ENCODE peak calls at places on chromosomes 2 and 18, in seven cellular contexts. R is HCT116, V is SK-N-SH, M is K562, S is GM12878, O is H1, G is HepG2. A is an unnamed sample.

GRCh38 chr18:23718243-23718720 is 29.0 kb downstream of the LAMA3 start:
- DNase-seq in R (no peak), O (no peak), G (no peak), V (no peak), S (no peak), M (peak; percentile 49), A (no peak)

GRCh38 chr2:23399674-23400261 is 14.8 kb downstream of the KLHL29 start:
- DNase-seq in S (peak; percentile 64), V (no peak), R (no peak), G (no peak), O (no peak), M (no peak), A (no peak)

GRCh38 chr18:78724214-78724834 is 255.3 kb upstream of the SALL3 start:
- DNase-seq in S (no peak), M (no peak), R (no peak), G (no peak), V (no peak), O (no peak), A (no peak)

GRCh38 chr2:174263989-174264388 is 15.7 kb upstream of the OLA1 start:
- DNase-seq in R (peak; percentile 90), S (no peak), G (peak; percentile 76), O (no peak), M (peak; percentile 15), V (no peak), A (no peak)

GRCh38 chr2:53575606-53576360 is 191.8 kb upstream of the CHAC2 start:
- DNase-seq in O (no peak), R (no peak), M (no peak), S (no peak), G (no peak), V (no peak), A (no peak)

GRCh38 chr2:143530753-143531152 is 401.5 kb downstream of the ARHGAP15 start:
- DNase-seq in M (no peak), G (no peak), R (no peak), S (no peak), V (peak; percentile 57), O (no peak), A (no peak)

GRCh38 chr2:47293967-47294366 is 109.0 kb upstream of the MSH2 start:
- DNase-seq in M (no peak), R (no peak), V (no peak), O (no peak), S (no peak), G (no peak), A (no peak)

GRCh38 chr18:48932822-48933510 is 17.8 kb downstream of the SMAD7 start:
- DNase-seq in R (no peak), V (no peak), G (no peak), S (no peak), M (peak; percentile 82), O (no peak), A (no peak)

GRCh38 chr2:109306190-109306589 is 177.2 kb downstream of the SH3RF3 start:
- DNase-seq in S (no peak), M (no peak), O (no peak), G (no peak), R (no peak), V (no peak), A (no peak)

GRCh38 chr2:170141865-170142264 is 36.1 kb upstream of the MYO3B start:
- DNase-seq in O (no peak), R (no peak), G (no peak), V (no peak), S (peak; percentile 43), M (no peak), A (no peak)

GRCh38 chr2:179741317-179741716 is 120.1 kb downstream of the ZNF385B start:
- DNase-seq in O (no peak), G (no peak), V (no peak), R (no peak), S (no peak), M (no peak), A (no peak)

GRCh38 chr2:134504586-134505336 is 214.0 kb downstream of the TMEM163 start:
- DNase-seq in S (no peak), V (no peak), R (no peak), O (no peak), G (no peak), M (no peak), A (no peak)

GRCh38 chr2:37786854-37787253 is 115.4 kb upstream of the CDC42EP3 start:
- DNase-seq in G (peak; percentile 70), R (no peak), O (no peak), M (no peak), S (no peak), V (no peak), A (no peak)

GRCh38 chr2:232523682-232524597 is 2.0 kb upstream of the CHRND start:
- DNase-seq in V (peak; percentile 87), M (peak; percentile 72), R (no peak), G (peak; percentile 65), O (peak; percentile 67), S (no peak), A (no peak)

GRCh38 chr18:72830109-72830508 is 37.7 kb downstream of the NETO1 start:
- DNase-seq in G (no peak), O (no peak), R (no peak), V (no peak), S (no peak), M (no peak), A (no peak)

GRCh38 chr2:240456607-240457222 is 21.3 kb downstream of the GPC1 start:
- DNase-seq in M (no peak), G (no peak), V (no peak), O (no peak), S (no peak), R (no peak), A (no peak)

GRCh38 chr2:50546790-50547189 is 485.1 kb downstream of the NRXN1 start:
- DNase-seq in R (no peak), V (no peak), M (no peak), O (no peak), G (no peak), S (no peak), A (no peak)

GRCh38 chr2:232349546-232349945 is 29.0 kb upstream of the ALPP start:
- DNase-seq in R (no peak), G (no peak), M (no peak), S (no peak), V (no peak), O (no peak), A (no peak)

GRCh38 chr2:178194600-178195389 is 483 bp downstream of the OSBPL6 start:
- DNase-seq in O (no peak), S (no peak), R (no peak), V (peak; percentile 79), M (peak; percentile 68), G (no peak), A (no peak)

GRCh38 chr2:219681301-219682290 is 54.2 kb downstream of the SLC4A3 start:
- DNase-seq in O (no peak), G (no peak), R (no peak), S (no peak), M (no peak), V (no peak), A (no peak)

GRCh38 chr18:23213200-23213599 is 77.9 kb downstream of the CABLES1 start:
- DNase-seq in S (no peak), M (no peak), V (no peak), R (no peak), G (no peak), O (no peak), A (no peak)

DNA sequence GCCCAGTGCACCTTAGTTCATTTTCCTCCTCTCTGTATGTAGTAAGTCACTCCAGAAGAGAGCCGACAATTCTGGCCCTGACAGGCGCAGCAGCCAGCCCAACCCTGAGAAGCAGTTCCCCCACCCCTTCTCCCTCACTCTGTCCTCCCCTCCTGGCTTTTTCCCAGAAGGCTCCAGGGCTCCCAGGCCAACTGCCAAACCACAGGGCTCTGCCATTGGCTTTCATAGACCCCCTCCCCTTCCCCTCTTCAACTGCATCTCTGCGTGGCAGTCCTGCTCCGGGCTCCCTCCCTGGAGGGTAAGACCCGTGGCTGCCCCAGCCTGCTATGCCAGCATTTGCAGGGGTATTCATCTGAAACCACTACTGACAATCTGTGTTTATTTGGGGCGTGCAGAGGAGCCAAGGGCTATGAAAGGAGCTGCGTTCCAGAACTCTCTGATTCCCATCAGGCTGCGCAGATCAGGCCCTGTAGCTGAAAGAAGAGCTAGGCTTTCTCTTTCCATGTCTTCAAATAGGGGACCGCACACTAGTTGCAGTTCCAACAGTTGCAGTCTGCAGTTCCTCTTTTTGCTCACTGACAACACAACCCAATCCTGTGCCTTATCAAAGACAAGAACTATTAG is 388.6 kb upstream of the TNP1 start:
- DNase-seq in R (no peak), V (peak; percentile 74), O (no peak), G (no peak), S (peak; percentile 7), M (peak; percentile 10), A (no peak)
- TF ChIP-seq SIN3A in R (no peak), V (no peak), O (no peak), G (no peak), S (no peak), M (no peak), A (no peak)

DNA sequence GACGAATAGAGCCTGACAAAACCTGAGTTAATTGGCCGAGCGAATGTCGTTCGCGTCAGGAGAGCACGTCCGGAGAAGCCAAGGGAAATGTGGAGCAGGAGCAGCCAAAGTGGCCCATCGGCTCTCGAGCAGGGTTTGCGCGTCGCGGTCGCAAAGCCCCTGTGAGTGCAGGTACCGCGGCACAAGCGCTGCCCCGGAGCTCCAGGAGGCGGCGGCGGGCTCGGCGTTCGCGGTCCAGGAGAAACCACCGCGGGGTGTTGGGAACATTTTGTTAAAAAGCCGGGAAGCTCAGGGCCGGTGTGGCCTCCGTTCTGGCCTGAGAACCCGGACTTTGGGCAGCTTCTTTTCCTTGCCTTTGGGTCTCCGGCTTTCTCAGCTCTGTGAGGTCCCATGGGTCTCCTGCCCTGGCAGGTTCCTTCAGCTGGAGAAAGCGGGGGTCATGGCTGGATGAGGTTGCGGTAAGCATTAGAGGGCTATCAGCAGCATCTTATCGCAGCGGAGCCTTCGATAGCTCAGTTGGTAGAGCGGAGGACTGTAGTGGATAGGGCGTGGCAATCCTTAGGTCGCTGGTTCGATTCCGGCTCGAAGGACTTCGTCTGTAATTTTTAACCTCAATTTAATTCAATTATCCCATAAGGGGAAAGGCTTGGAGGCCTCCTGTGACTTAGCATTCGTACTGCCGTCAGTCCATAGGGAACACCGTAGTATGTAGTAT is 1.0 kb upstream of the AGBL5 start:
- DNase-seq in O (peak; percentile 91), R (peak; percentile 90), G (peak; percentile 93), M (peak; percentile 86), V (peak; percentile 93), S (peak; percentile 99), A (peak; percentile 99)
- TF ChIP-seq CTCF in O (peak; percentile 12), R (peak; percentile 51), G (peak; percentile 49), M (no peak), V (peak; percentile 47), S (peak; percentile 5), A (no peak)

GRCh38 chr2:157489981-157490380 is 46.1 kb upstream of the CYTIP start:
- DNase-seq in V (no peak), R (no peak), M (no peak), S (no peak), G (no peak), O (no peak), A (no peak)
- TF ChIP-seq SIN3A in V (no peak), R (no peak), M (no peak), S (no peak), G (no peak), O (no peak), A (no peak)

DNA sequence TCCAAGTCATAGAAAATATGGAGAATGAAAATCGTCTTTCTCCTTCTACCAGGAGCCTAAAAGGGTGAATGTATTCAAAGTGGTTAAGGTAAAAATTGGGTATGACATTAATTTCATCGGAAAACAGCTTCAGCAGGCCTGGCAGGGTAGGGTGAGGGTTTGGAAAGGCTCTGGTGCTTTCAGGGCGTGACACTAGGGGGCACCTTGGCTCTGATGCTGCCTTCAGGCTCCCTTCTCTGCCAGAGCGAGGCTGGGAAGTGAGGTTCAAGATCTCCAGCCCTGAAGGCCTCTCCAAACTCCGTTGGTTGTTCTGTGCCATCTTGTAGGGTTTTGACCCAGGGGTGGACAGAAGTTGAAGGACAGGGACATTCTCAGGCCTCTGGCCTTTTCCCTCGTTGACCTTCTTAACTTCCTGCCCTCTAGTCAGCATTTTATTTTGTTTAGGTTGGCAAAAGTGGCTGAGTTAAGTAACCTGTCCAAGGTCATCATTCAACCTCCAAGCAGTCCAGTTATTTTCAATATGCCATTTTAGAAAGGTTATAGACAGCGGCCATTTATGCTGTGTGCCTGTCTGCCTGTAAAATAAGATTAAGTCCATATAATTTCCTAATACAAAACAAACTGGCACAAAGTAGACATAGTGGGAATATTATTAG is 40.3 kb downstream of the EML6 start:
- DNase-seq in V (no peak), G (no peak), S (no peak), R (no peak), M (peak; percentile 32), O (no peak), A (no peak)
- TF ChIP-seq CTCF in V (peak; percentile 27), G (peak; percentile 61), S (peak; percentile 50), R (peak; percentile 63), M (peak; percentile 72), O (peak; percentile 86), A (peak; percentile 65)